ENCODE peak calls at places on chromosomes 6 and 20, in six cellular contexts. One of them, this sample, is unnamed.

GRCh38 chr6:79570802-79571367 is 33.7 kb upstream of the LCA5 start:
- DNase-seq in H1: no peak
- DNase-seq in HCT116: no peak
- DNase-seq in HepG2: peak; percentile 41
- DNase-seq in K562: peak; percentile 42
- DNase-seq in GM12878: no peak
- DNase-seq in this sample: no peak

GRCh38 chr6:121971886-121972285 is 427.6 kb upstream of the HSF2 start:
- DNase-seq in HepG2: no peak
- DNase-seq in H1: no peak
- DNase-seq in GM12878: no peak
- DNase-seq in HCT116: no peak
- DNase-seq in K562: no peak
- DNase-seq in this sample: no peak

GRCh38 chr6:73511796-73512195 is 9.0 kb downstream of the EEF1A1 start:
- DNase-seq in HCT116: no peak
- DNase-seq in H1: no peak
- DNase-seq in HepG2: no peak
- DNase-seq in K562: no peak
- DNase-seq in GM12878: no peak
- DNase-seq in this sample: no peak

GRCh38 chr6:17393335-17394191 is at the start of gene CAP2:
- DNase-seq in HepG2: peak; percentile 65
- DNase-seq in GM12878: no peak
- DNase-seq in HCT116: no peak
- DNase-seq in K562: no peak
- DNase-seq in H1: peak; percentile 54
- DNase-seq in this sample: peak; percentile 60

GRCh38 chr6:93419304-93420162 is at the start of gene EPHA7:
- DNase-seq in H1: peak; percentile 94
- DNase-seq in GM12878: no peak
- DNase-seq in HCT116: no peak
- DNase-seq in K562: peak; percentile 15
- DNase-seq in HepG2: no peak
- DNase-seq in this sample: peak; percentile 89

GRCh38 chr6:134657751-134658522 is 292.0 kb downstream of the ALDH8A1 start:
- DNase-seq in K562: no peak
- DNase-seq in HepG2: no peak
- DNase-seq in GM12878: no peak
- DNase-seq in H1: no peak
- DNase-seq in HCT116: no peak
- DNase-seq in this sample: no peak

GRCh38 chr6:133778414-133778813 is 110.5 kb upstream of the TCF21 start:
- DNase-seq in HepG2: no peak
- DNase-seq in H1: no peak
- DNase-seq in K562: no peak
- DNase-seq in HCT116: no peak
- DNase-seq in GM12878: no peak
- DNase-seq in this sample: no peak

GRCh38 chr20:57791178-57791945 is 81.5 kb upstream of the PMEPA1 start:
- DNase-seq in HepG2: no peak
- DNase-seq in HCT116: no peak
- DNase-seq in GM12878: no peak
- DNase-seq in K562: no peak
- DNase-seq in H1: no peak
- DNase-seq in this sample: no peak

GRCh38 chr20:38804682-38805501 is 605 bp upstream of the PPP1R16B start:
- DNase-seq in H1: peak; percentile 70
- DNase-seq in K562: peak; percentile 28
- DNase-seq in HepG2: no peak
- DNase-seq in HCT116: no peak
- DNase-seq in GM12878: peak; percentile 65
- DNase-seq in this sample: peak; percentile 96

GRCh38 chr6:75376347-75377024 is 91.9 kb upstream of the TMEM30A start:
- DNase-seq in HepG2: no peak
- DNase-seq in GM12878: no peak
- DNase-seq in HCT116: no peak
- DNase-seq in H1: no peak
- DNase-seq in K562: no peak
- DNase-seq in this sample: no peak

DNA sequence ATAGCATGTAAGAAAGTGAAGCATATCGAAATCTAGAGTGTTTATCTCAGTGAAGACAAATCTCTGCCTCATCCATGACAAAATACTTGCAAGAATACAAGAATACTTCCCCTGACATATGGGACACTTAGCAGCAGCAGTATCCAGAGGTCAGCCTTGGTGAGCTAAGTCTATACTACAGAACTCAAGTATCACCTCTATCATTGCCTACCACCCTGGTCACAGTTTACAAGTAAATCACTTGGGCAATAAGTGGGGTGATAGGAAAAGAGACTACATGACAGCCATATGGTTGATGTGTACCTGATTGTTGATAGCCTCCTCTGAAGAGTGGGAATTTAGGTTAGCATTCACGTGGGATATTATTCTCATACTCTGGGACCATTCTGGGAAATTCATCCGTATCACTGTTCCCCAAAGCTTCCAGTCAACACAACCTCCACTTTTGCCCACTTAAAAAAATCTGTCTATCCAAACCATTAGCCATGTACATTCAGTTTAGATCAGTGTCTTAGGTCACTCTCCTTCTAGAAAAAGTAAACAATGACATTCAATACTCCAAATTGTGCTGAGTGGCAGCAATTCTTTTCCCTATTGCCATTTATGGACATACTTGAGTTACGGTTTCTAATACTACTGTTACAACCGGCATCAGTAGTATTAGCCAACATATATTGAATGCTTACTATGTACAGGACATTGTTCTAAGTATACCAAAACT is 118.2 kb upstream of the PRSS16 start:
- DNase-seq in HCT116: no peak
- DNase-seq in K562: no peak
- DNase-seq in HepG2: no peak
- DNase-seq in GM12878: no peak
- DNase-seq in H1: no peak
- DNase-seq in this sample: no peak
- H3K4me3 ChIP-seq in HCT116: no peak overlapping the region
- H3K4me3 ChIP-seq in K562: peak overlapping the region; percentile 72
- H3K4me3 ChIP-seq in HepG2: no peak overlapping the region
- H3K4me3 ChIP-seq in GM12878: peak overlapping the region; percentile 80
- H3K4me3 ChIP-seq in H1: no peak overlapping the region
- H3K4me3 ChIP-seq in this sample: no peak overlapping the region

GRCh38 chr6:163036251-163036650 is 308.5 kb downstream of the PACRG start:
- DNase-seq in K562: no peak
- DNase-seq in H1: no peak
- DNase-seq in HepG2: no peak
- DNase-seq in GM12878: no peak
- DNase-seq in HCT116: no peak
- DNase-seq in this sample: no peak
- TF ChIP-seq ZNF274 in K562: no peak
- TF ChIP-seq ZNF274 in H1: no peak
- TF ChIP-seq ZNF274 in HepG2: no peak
- TF ChIP-seq ZNF274 in GM12878: no peak
- TF ChIP-seq ZNF274 in HCT116: no peak
- TF ChIP-seq ZNF274 in this sample: no peak

GRCh38 chr6:16217156-16217721 is 21.1 kb upstream of the GMPR start:
- DNase-seq in HepG2: no peak
- DNase-seq in GM12878: no peak
- DNase-seq in H1: no peak
- DNase-seq in K562: no peak
- DNase-seq in HCT116: no peak
- DNase-seq in this sample: no peak

GRCh38 chr6:16212276-16212675 is 26.1 kb upstream of the GMPR start:
- DNase-seq in HepG2: no peak
- DNase-seq in H1: no peak
- DNase-seq in HCT116: no peak
- DNase-seq in GM12878: no peak
- DNase-seq in K562: no peak
- DNase-seq in this sample: no peak

GRCh38 chr6:16216501-16217155 is 21.8 kb upstream of the GMPR start:
- DNase-seq in H1: no peak
- DNase-seq in HCT116: no peak
- DNase-seq in HepG2: no peak
- DNase-seq in K562: no peak
- DNase-seq in GM12878: no peak
- DNase-seq in this sample: no peak
- H3K4me3 ChIP-seq in H1: no peak overlapping the region
- H3K4me3 ChIP-seq in HCT116: no peak overlapping the region
- H3K4me3 ChIP-seq in HepG2: no peak overlapping the region
- H3K4me3 ChIP-seq in K562: no peak overlapping the region
- H3K4me3 ChIP-seq in GM12878: no peak overlapping the region
- H3K4me3 ChIP-seq in this sample: no peak overlapping the region

DNA sequence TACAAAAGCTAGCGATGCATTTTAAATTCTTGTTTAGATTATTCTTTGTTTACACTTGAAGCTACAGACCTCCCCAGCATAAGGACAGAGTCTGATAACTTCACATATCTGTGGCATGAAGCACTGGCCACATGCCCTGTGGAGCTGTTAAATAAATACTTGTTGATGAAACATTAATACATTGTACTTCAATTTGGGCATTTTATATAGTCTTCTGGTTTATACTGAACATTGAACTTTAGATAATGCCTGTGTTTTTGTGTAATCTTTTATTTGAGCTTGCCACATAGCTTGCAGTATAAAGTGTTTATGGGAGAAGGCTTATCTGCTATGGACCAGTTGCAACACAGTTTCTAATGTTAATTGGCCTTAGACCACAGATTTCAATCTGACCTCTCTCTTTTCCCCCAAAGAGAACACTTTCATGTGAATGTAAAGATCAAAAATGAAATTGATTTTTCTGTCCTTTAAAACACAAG is 48.2 kb downstream of the FRK start:
- DNase-seq in H1: no peak
- DNase-seq in HepG2: peak; percentile 25
- DNase-seq in GM12878: no peak
- DNase-seq in HCT116: no peak
- DNase-seq in K562: no peak
- DNase-seq in this sample: no peak
- TF ChIP-seq ZNF274 in H1: no peak
- TF ChIP-seq ZNF274 in HepG2: no peak
- TF ChIP-seq ZNF274 in GM12878: no peak
- TF ChIP-seq ZNF274 in HCT116: no peak
- TF ChIP-seq ZNF274 in K562: no peak
- TF ChIP-seq ZNF274 in this sample: no peak

DNA sequence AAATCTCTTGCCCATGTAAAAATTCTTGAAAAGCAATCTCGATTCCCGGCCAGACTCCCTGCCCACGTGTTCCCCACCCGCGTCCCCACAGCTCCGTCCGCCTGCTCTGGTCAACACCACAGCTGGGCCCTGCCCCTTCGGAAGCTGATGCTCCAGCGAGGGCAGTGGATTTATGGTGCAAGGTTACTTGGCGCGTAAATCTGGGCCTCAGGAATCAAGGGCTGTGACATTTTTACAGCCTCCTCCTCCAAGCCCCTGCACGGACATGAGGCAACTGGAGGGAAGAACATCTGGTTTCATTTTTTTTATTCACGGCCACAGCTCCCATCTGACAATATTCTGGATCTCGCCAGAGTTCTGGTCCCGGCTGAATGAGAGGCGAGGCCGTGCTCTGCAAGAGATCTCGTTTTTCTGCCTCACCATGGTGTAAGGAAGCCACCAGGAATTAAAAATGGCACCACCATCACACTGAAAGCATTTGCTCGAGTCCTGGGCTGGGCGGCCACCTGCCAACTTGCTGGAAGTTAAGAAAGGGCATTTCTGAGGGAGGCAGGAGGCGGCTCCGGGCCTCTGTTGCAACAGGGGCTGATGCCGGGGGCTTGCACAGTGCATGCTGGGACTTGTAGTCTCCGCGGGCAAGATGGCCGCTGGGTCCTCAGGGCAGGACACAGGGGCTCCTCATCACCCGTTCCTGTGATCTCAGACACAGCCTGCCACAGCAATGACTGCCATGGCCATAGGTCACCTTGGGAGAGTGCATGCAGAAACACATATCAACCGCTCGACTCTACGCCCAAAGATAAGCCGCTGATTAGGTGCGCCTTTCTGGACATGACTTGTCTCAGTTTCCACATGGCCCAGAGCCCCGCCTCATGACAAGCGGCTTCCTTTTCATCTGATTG is 148.5 kb downstream of the LY86 start:
- DNase-seq in GM12878: no peak
- DNase-seq in H1: no peak
- DNase-seq in HepG2: no peak
- DNase-seq in HCT116: no peak
- DNase-seq in K562: peak; percentile 86
- DNase-seq in this sample: no peak
- H3K4me3 ChIP-seq in GM12878: no peak overlapping the region
- H3K4me3 ChIP-seq in H1: no peak overlapping the region
- H3K4me3 ChIP-seq in HepG2: no peak overlapping the region
- H3K4me3 ChIP-seq in HCT116: no peak overlapping the region
- H3K4me3 ChIP-seq in K562: peak overlapping the region; percentile 27
- H3K4me3 ChIP-seq in this sample: no peak overlapping the region

GRCh38 chr6:4776493-4776966 is 326 bp downstream of the CDYL start:
- DNase-seq in K562: peak; percentile 78
- DNase-seq in H1: no peak
- DNase-seq in HepG2: peak; percentile 22
- DNase-seq in HCT116: no peak
- DNase-seq in GM12878: no peak
- DNase-seq in this sample: no peak
- TF ChIP-seq ZNF274 in K562: no peak
- TF ChIP-seq ZNF274 in H1: no peak
- TF ChIP-seq ZNF274 in HepG2: no peak
- TF ChIP-seq ZNF274 in HCT116: no peak
- TF ChIP-seq ZNF274 in GM12878: no peak
- TF ChIP-seq ZNF274 in this sample: no peak

GRCh38 chr6:52305948-52306767 is 21.6 kb upstream of the MCM3 start:
- DNase-seq in GM12878: peak; percentile 85
- DNase-seq in HCT116: no peak
- DNase-seq in H1: no peak
- DNase-seq in K562: no peak
- DNase-seq in HepG2: no peak
- DNase-seq in this sample: no peak
- H3K4me3 ChIP-seq in GM12878: peak overlapping the region; percentile 14
- H3K4me3 ChIP-seq in HCT116: no peak overlapping the region
- H3K4me3 ChIP-seq in H1: no peak overlapping the region
- H3K4me3 ChIP-seq in K562: no peak overlapping the region
- H3K4me3 ChIP-seq in HepG2: no peak overlapping the region
- H3K4me3 ChIP-seq in this sample: no peak overlapping the region

DNA sequence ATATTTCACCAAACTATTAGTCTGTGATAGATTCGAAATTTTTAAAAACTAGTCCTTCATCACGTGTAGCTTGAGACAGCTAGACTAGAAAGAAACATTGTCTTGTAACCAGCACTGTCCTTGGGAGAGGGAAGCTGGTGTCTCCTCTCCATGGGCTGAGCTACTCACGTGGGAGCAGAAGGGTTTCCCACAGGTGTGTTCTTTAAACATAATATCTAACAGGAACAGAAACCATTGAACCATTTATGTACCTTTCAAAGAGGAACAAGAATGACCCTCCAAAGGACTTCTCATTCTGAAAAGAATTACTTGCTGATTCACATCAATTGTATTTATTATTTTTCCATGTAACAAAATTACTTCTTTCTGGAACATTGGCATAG is 72.4 kb upstream of the SYNJ2 start:
- DNase-seq in HepG2: no peak
- DNase-seq in H1: no peak
- DNase-seq in GM12878: peak; percentile 36
- DNase-seq in HCT116: no peak
- DNase-seq in K562: no peak
- DNase-seq in this sample: no peak
- TF ChIP-seq ZNF274 in HepG2: no peak
- TF ChIP-seq ZNF274 in H1: no peak
- TF ChIP-seq ZNF274 in GM12878: no peak
- TF ChIP-seq ZNF274 in HCT116: no peak
- TF ChIP-seq ZNF274 in K562: no peak
- TF ChIP-seq ZNF274 in this sample: no peak

GRCh38 chr6:132115714-132116366 is 164.7 kb upstream of the CCN2 start:
- DNase-seq in H1: no peak
- DNase-seq in GM12878: no peak
- DNase-seq in K562: no peak
- DNase-seq in HepG2: no peak
- DNase-seq in HCT116: no peak
- DNase-seq in this sample: no peak
- H3K4me3 ChIP-seq in H1: no peak overlapping the region
- H3K4me3 ChIP-seq in GM12878: no peak overlapping the region
- H3K4me3 ChIP-seq in K562: no peak overlapping the region
- H3K4me3 ChIP-seq in HepG2: no peak overlapping the region
- H3K4me3 ChIP-seq in HCT116: no peak overlapping the region
- H3K4me3 ChIP-seq in this sample: no peak overlapping the region

This sample was measured in NT2/D1.